ENCODE peak calls at places on chromosomes 6 and 20, in five cellular contexts. P, K, R, W and H are unnamed samples.

GRCh38 chr6:97189767-97190166 is 93.2 kb downstream of the MMS22L start:
- DNase-seq in P (no peak), K (no peak), R (peak), W (peak), H (no peak)

GRCh38 chr6:113779656-113780055 is 77.5 kb upstream of the MARCKS start:
- DNase-seq in P (no peak), K (no peak), R (no peak), W (no peak), H (no peak)

GRCh38 chr20:62707981-62708521 is 585 bp upstream of the NTSR1 start:
- DNase-seq in P (peak), K (no peak), R (no peak), W (no peak), H (peak)

GRCh38 chr20:6530916-6531315 is 236.6 kb upstream of the BMP2 start:
- DNase-seq in P (no peak), K (no peak), R (peak), W (no peak), H (no peak)

GRCh38 chr20:50191566-50192363 is 1.1 kb downstream of the CEBPB start:
- DNase-seq in P (peak), K (no peak), R (no peak), W (peak), H (peak)

GRCh38 chr6:11971154-11971553 is 41.0 kb upstream of the HIVEP1 start:
- DNase-seq in P (no peak), K (no peak), R (peak), W (peak), H (peak)

GRCh38 chr20:35511814-35512420 is 17.5 kb downstream of the C20orf173 start:
- DNase-seq in P (peak), K (no peak), R (peak), W (peak), H (peak)

GRCh38 chr6:104483225-104483834 is 376.4 kb downstream of the HACE1 start:
- DNase-seq in P (no peak), K (no peak), R (peak), W (peak), H (peak)

GRCh38 chr6:119147101-119148053 is 68.9 kb upstream of the FAM184A start:
- DNase-seq in P (no peak), K (no peak), R (peak), W (peak), H (no peak)

GRCh38 chr6:16670183-16670582 is 91.1 kb downstream of the ATXN1 start:
- DNase-seq in P (no peak), K (no peak), R (no peak), W (no peak), H (no peak)

GRCh38 chr20:36835025-36835424 is 40.9 kb upstream of the TLDC2 start:
- DNase-seq in P (no peak), K (no peak), R (no peak), W (no peak), H (no peak)

GRCh38 chr20:667351-668034 is 8.1 kb downstream of the SCRT2 start:
- DNase-seq in P (no peak), K (no peak), R (peak), W (peak), H (peak)

GRCh38 chr6:96465321-96465903 is 56.2 kb upstream of the UFL1 start:
- DNase-seq in P (no peak), K (no peak), R (no peak), W (no peak), H (no peak)

GRCh38 chr20:38345643-38346042 is 639 bp upstream of the LBP start:
- DNase-seq in P (no peak), K (no peak), R (no peak), W (no peak), H (no peak)

GRCh38 chr6:43939281-43940070 is 169.5 kb downstream of the VEGFA start:
- DNase-seq in P (no peak), K (no peak), R (no peak), W (no peak), H (no peak)

GRCh38 chr6:143234686-143235085 is 174.0 kb downstream of the AIG1 start:
- DNase-seq in P (no peak), K (no peak), R (no peak), W (peak), H (no peak)

GRCh38 chr20:59526242-59527225 is 77.8 kb upstream of the PHACTR3 start:
- DNase-seq in P (no peak), K (no peak), R (no peak), W (peak), H (peak)

GRCh38 chr6:89251170-89251569 is 34.0 kb upstream of the GABRR1 start:
- DNase-seq in P (no peak), K (no peak), R (no peak), W (no peak), H (no peak)

GRCh38 chr20:58623579-58624473 is 27.3 kb upstream of the STX16 start:
- DNase-seq in P (peak), K (no peak), R (peak), W (peak), H (peak)

GRCh38 chr6:152121910-152122309 is 314.4 kb downstream of the ESR1 start:
- DNase-seq in P (no peak), K (no peak), R (no peak), W (no peak), H (no peak)

GRCh38 chr20:45432294-45432693 is 16.4 kb downstream of the PIGT start:
- DNase-seq in P (no peak), K (no peak), R (no peak), W (no peak), H (no peak)

GRCh38 chr6:45543298-45544235 is 165.8 kb upstream of the SUPT3H start:
- DNase-seq in P (no peak), K (no peak), R (peak), W (peak), H (no peak)